ENCODE peak calls at places on chromosome 3, in nine cellular contexts. K is thoracic aorta; Q is T-helper 9 cell; I is HT1080; A is neural crest cell; E is progenitor cell of endocrine pancreas; G is cerebellum; J is activated naive CD4-positive, alpha-beta T cell; S is activated CD4-positive, CD25-positive, alpha-beta regulatory T cell treated with anti-CD3 and anti-CD28 coated beads, Interleukin-2, amount 50 U/mL, for 16 hours. P is an unnamed sample.
A peak's percentile ranks its signal among the peaks of the same experiment; 100 is the strongest.

GRCh38 chr3:172751188-172751571 is 654 bp downstream of the ECT2 start:
- DNase-seq in E (no peak), Q (no peak), A (no peak), I (no peak), K (no peak), J (no peak), G (no peak), S (no peak), P (no peak)

GRCh38 chr3:107404727-107405519 is 27.7 kb downstream of the CCDC54 start:
- DNase-seq in G (no peak), Q (no peak), J (no peak), A (no peak), I (no peak), E (no peak), K (no peak), S (no peak), P (no peak)

GRCh38 chr3:48567090-48567489 is 3.5 kb upstream of the UCN2 start:
- DNase-seq in Q (no peak), A (no peak), G (no peak), I (no peak), S (no peak), K (no peak), J (no peak), E (no peak), P (no peak)

GRCh38 chr3:187743195-187744141 is 1.8 kb downstream of the BCL6 start:
- DNase-seq in J (peak; percentile 24), K (peak; percentile 46), E (peak; percentile 35), Q (no peak), S (no peak), I (peak; percentile 39), G (peak; percentile 44), A (peak; percentile 31), P (no peak)

GRCh38 chr3:5021571-5022092 is 42.4 kb downstream of the BHLHE40 start:
- DNase-seq in K (no peak), Q (no peak), J (no peak), S (no peak), G (no peak), I (peak; percentile 92), E (no peak), A (no peak), P (no peak)

GRCh38 chr3:191882289-191882688 is 421.3 kb downstream of the PYDC2 start:
- DNase-seq in I (peak; percentile 15), J (no peak), Q (no peak), E (no peak), S (no peak), G (no peak), A (no peak), K (no peak), P (no peak)

GRCh38 chr3:160474416-160474838 is 24.8 kb upstream of the TRIM59 start:
- DNase-seq in A (no peak), E (no peak), K (no peak), I (no peak), J (no peak), G (no peak), Q (no peak), S (no peak), P (no peak)

GRCh38 chr3:195183071-195183776 is 87.7 kb downstream of the XXYLT1 start:
- DNase-seq in K (no peak), Q (no peak), I (no peak), A (no peak), G (no peak), E (no peak), S (no peak), J (no peak), P (no peak)

P was measured in effector CD8-positive, alpha-beta T cell.